ENCODE peak calls at places on chromosomes 13 and 19, in six cellular contexts. X is astrocyte, Q is transverse colon, D is endothelial cell of umbilical vein, C is suprapubic skin, S is PC-9. Y is an unnamed sample. For H3K27me3 and H3K36me3, the result is how much of the 10 kb centered on the place peaks cover.

GRCh38 chr19:44003461-44004134 is 841 bp downstream of the ZNF230 start:
- DNase-seq in X (no peak), Q (peak), D (peak), C (no peak), S (no peak), Y (no peak)

GRCh38 chr13:32824671-32825070 is 191.6 kb upstream of the KL start:
- DNase-seq in X (peak), Q (no peak), D (no peak), C (no peak), S (peak), Y (peak)

GRCh38 chr19:14030997-14031718 is 404 bp upstream of the IL27RA start:
- DNase-seq in X (no peak), Q (no peak), D (no peak), C (no peak), S (no peak), Y (no peak)

GRCh38 chr13:95323930-95324662 is 22.8 kb upstream of the ABCC4 start:
- DNase-seq in X (no peak), Q (no peak), D (peak), C (no peak), S (no peak), Y (no peak)

GRCh38 chr13:113105032-113105993 is at the start of gene F7:
- DNase-seq in X (no peak), Q (peak), D (no peak), C (no peak), S (peak), Y (no peak)

GRCh38 chr13:99691552-99691951 is 190.3 kb downstream of the TM9SF2 start:
- DNase-seq in X (no peak), Q (no peak), D (no peak), C (no peak), S (no peak), Y (no peak)

GRCh38 chr13:97224544-97225324 is 2.6 kb downstream of the MBNL2 start:
- DNase-seq in X (peak), Q (peak), D (peak), C (no peak), S (peak), Y (peak)

GRCh38 chr13:114164681-114165429 is 14.2 kb upstream of the CFAP97D2 start:
- DNase-seq in X (no peak), Q (no peak), D (no peak), C (no peak), S (no peak), Y (no peak)

GRCh38 chr13:32259116-32259515 is 56.0 kb downstream of the ZAR1L start:
- DNase-seq in X (no peak), Q (no peak), D (no peak), C (no peak), S (no peak), Y (no peak)

GRCh38 chr19:33472696-33473624 is 48.6 kb downstream of the PEPD start:
- DNase-seq in X (peak), Q (no peak), D (peak), C (peak), S (no peak), Y (peak)

GRCh38 chr19:19059837-19060611 is 3.8 kb upstream of the SLC25A42 start:
- DNase-seq in X (no peak), Q (no peak), D (no peak), C (no peak), S (no peak), Y (no peak)
- H3K27ac ChIP-seq in X (no peak), Q (no peak), D (no peak), C (no peak), S (no peak), Y (no peak)

GRCh38 chr19:39924952-39925351 is 9.5 kb downstream of the FCGBP start:
- DNase-seq in X (no peak), Q (no peak), D (no peak), C (peak), S (no peak), Y (no peak)

GRCh38 chr19:39927524-39928356 is 6.7 kb downstream of the FCGBP start:
- DNase-seq in X (no peak), Q (no peak), D (no peak), C (peak), S (no peak), Y (no peak)

GRCh38 chr19:39926170-39926755 is 8.2 kb downstream of the FCGBP start:
- DNase-seq in X (no peak), Q (no peak), D (no peak), C (peak), S (peak), Y (no peak)

GRCh38 chr19:39928357-39928725 is 6.1 kb downstream of the FCGBP start:
- DNase-seq in X (no peak), Q (no peak), D (no peak), C (no peak), S (no peak), Y (no peak)

DNA sequence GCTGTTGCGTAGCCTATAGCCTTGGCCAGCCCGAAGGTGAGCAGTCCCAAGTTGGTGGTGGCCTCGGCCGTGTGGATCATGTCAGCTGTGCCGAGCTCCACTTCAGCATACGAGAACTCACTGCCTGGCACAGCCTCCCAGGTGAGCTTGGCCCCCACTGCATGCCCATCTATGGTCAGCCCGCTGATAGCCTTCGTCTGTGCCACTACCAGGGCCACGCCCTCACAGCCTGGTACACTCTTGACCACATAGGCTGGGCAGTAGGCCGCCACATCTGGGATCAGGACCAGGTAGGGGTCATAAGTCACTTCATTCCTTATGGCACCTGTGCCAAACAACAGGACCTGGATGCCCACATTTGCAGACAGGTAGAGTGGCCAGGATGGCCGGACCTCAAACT is 7.4 kb downstream of the FCGBP start:
- DNase-seq in X (no peak), Q (no peak), D (no peak), C (peak), S (no peak), Y (no peak)
- H3K27me3 ChIP-seq in X (under half), Q (under half), D (under half), C (under half), S (under half), Y (under half)

DNA sequence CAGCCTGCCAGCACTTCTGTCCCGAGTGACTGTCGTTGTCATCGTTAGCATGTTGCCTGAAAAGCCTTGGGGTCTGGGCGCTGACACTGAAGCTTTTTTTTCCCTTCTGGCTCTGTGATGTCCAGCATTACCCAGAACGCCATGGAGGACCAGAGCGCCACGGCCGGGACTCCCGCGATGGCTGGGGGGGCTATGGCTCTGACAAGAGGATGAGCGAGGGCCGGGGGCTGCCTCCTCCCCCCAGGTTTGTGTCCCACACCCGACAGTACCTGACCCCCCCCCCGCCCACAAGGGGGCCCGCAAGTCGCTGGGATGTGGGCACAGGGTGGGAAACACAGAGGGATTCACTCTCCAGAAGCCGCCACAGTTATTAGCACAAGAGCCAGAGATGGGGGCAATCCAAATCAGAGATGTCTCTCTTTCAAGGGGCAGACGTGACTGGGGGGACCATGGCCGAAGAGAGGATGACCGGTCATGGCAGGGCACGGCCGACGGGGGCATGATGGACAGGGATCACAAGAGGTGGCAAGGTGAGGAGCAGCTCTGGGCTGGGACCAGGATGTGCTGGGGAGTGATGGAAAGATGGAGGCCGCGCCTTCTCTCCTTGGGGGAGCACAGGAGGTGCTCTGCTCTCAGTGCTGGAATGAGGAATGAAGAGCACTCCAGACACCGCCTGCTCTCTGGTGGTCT is 13.2 kb downstream of the MICOS13 start:
- DNase-seq in X (no peak), Q (no peak), D (no peak), C (no peak), S (no peak), Y (no peak)
- H3K36me3 ChIP-seq in X (under half), Q (half or more), D (under half), C (half or more), S (under half), Y (half or more)

DNA sequence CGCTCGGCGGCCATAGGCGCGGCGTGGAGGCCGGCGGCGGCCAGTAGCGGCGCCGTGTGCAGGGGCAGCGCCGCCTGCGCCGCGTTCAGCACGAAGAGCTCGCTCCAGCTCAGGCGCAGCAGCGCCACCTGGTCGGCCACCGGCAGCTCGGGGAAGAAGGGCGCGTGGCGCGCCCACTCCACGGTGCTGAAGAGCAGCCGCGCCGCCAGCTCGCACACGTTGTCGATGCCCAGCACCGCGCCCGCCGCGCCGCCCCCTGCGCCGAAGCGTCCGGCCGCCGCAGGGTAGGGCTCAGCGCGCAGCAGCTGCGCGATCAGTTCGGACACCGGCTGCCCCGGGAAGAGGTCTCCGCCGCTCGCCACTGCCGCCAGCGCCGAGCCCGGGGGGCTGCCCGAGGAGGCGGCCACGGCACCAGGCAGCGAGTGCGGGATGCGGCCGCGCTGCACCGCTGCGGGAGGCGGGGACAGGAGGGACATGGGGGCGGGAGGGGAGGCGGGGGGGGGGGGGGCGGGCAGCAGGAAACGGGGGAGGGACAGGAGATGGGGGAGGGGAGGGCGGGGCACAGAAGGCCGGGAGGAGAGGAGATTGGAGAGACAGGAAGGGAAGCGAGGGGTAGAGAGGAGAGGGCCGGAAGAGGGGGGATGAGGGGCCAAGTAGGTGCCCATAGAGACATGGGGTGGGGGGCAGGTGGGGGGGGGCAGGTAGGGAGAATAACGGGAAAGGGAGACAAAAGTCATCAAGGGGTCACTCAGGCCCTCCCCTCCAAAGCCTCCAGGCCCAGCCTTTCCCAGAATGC is 9.8 kb downstream of the OCEL1 start:
- DNase-seq in X (peak), Q (peak), D (peak), C (no peak), S (peak), Y (peak)
- H3K27ac ChIP-seq in X (no peak), Q (peak), D (no peak), C (peak), S (no peak), Y (no peak)

GRCh38 chr13:52922961-52923360 is 74.5 kb upstream of the PCDH8 start:
- DNase-seq in X (no peak), Q (no peak), D (no peak), C (no peak), S (no peak), Y (no peak)
- H3K27me3 ChIP-seq in X (under half), Q (under half), D (under half), C (under half), S (under half), Y (under half)

GRCh38 chr19:38701455-38702063 is 42.7 kb downstream of the CAPN12 start:
- DNase-seq in X (no peak), Q (peak), D (no peak), C (no peak), S (no peak), Y (no peak)
- H3K36me3 ChIP-seq in X (half or more), Q (under half), D (under half), C (half or more), S (half or more), Y (half or more)

GRCh38 chr13:89571676-89572075 is 1775.8 kb upstream of the MIR17HG start:
- DNase-seq in X (no peak), Q (no peak), D (no peak), C (no peak), S (no peak), Y (no peak)
- H3K27ac ChIP-seq in X (no peak), Q (no peak), D (no peak), C (no peak), S (no peak), Y (no peak)

Y was measured in brain microvascular endothelial cell.